ENCODE peak calls at places on chromosomes 12 and 14, in four cellular contexts. One of them, this sample, is unnamed.

GRCh38 chr12:63802012-63802608 is 22.4 kb downstream of the RXYLT1 start:
- DNase-seq in BJ: no peak
- DNase-seq in transverse colon: no peak
- DNase-seq in fibroblast of lung: peak; percentile 48
- DNase-seq in this sample: peak; percentile 12

GRCh38 chr14:76647699-76648298 is 113.5 kb upstream of the VASH1 start:
- DNase-seq in BJ: no peak
- DNase-seq in transverse colon: peak; percentile 10
- DNase-seq in fibroblast of lung: peak; percentile 64
- DNase-seq in this sample: peak; percentile 42

GRCh38 chr14:104140213-104140462 is 1.8 kb downstream of the KIF26A start:
- DNase-seq in BJ: no peak
- DNase-seq in transverse colon: no peak
- DNase-seq in fibroblast of lung: no peak
- DNase-seq in this sample: no peak

GRCh38 chr14:55819610-55820304 is 239.8 kb downstream of the KTN1 start:
- DNase-seq in BJ: no peak
- DNase-seq in transverse colon: no peak
- DNase-seq in fibroblast of lung: no peak
- DNase-seq in this sample: no peak

GRCh38 chr12:126483145-126484068 is 1418.2 kb downstream of the AACS start:
- DNase-seq in BJ: peak; percentile 13
- DNase-seq in transverse colon: no peak
- DNase-seq in fibroblast of lung: peak; percentile 26
- DNase-seq in this sample: no peak

GRCh38 chr14:89365071-89365801 is 51.8 kb downstream of the FOXN3 start:
- DNase-seq in BJ: no peak
- DNase-seq in transverse colon: peak; percentile 59
- DNase-seq in fibroblast of lung: peak; percentile 15
- DNase-seq in this sample: peak; percentile 73

GRCh38 chr14:92800012-92800411 is 5.9 kb downstream of the GOLGA5 start:
- DNase-seq in BJ: no peak
- DNase-seq in transverse colon: no peak
- DNase-seq in fibroblast of lung: no peak
- DNase-seq in this sample: no peak

GRCh38 chr12:53324113-53324778 is 2.8 kb upstream of the AAAS start:
- DNase-seq in BJ: no peak
- DNase-seq in transverse colon: peak; percentile 53
- DNase-seq in fibroblast of lung: peak; percentile 10
- DNase-seq in this sample: peak; percentile 79

GRCh38 chr12:64039285-64039871 is 182.7 kb downstream of the KICS2 start:
- DNase-seq in BJ: no peak
- DNase-seq in transverse colon: peak; percentile 61
- DNase-seq in fibroblast of lung: peak; percentile 67
- DNase-seq in this sample: no peak

GRCh38 chr12:104505095-104505819 is 48.5 kb downstream of the CHST11 start:
- DNase-seq in BJ: no peak
- DNase-seq in transverse colon: peak; percentile 36
- DNase-seq in fibroblast of lung: no peak
- DNase-seq in this sample: no peak

GRCh38 chr12:49609875-49610154 is 4.4 kb upstream of the FAM186B start:
- DNase-seq in BJ: no peak
- DNase-seq in transverse colon: no peak
- DNase-seq in fibroblast of lung: no peak
- DNase-seq in this sample: no peak

GRCh38 chr12:76943004-76943403 is 64.2 kb upstream of the CSRP2 start:
- DNase-seq in BJ: no peak
- DNase-seq in transverse colon: no peak
- DNase-seq in fibroblast of lung: no peak
- DNase-seq in this sample: no peak

GRCh38 chr12:27013606-27014084 is 539 bp downstream of the TM7SF3 start:
- DNase-seq in BJ: no peak
- DNase-seq in transverse colon: peak; percentile 10
- DNase-seq in fibroblast of lung: peak; percentile 48
- DNase-seq in this sample: no peak

GRCh38 chr12:28443337-28443736 is 253.1 kb downstream of the CCDC91 start:
- DNase-seq in BJ: no peak
- DNase-seq in transverse colon: no peak
- DNase-seq in fibroblast of lung: no peak
- DNase-seq in this sample: no peak

GRCh38 chr12:19894049-19894448 is 454.8 kb downstream of the AEBP2 start:
- DNase-seq in BJ: no peak
- DNase-seq in transverse colon: no peak
- DNase-seq in fibroblast of lung: peak; percentile 21
- DNase-seq in this sample: no peak

GRCh38 chr14:79834856-79835255 is 376.4 kb downstream of the DIO2 start:
- DNase-seq in BJ: no peak
- DNase-seq in transverse colon: no peak
- DNase-seq in fibroblast of lung: no peak
- DNase-seq in this sample: no peak

GRCh38 chr12:53077030-53077429 is 2.2 kb downstream of the SPRYD3 start:
- DNase-seq in BJ: no peak
- DNase-seq in transverse colon: no peak
- DNase-seq in fibroblast of lung: no peak
- DNase-seq in this sample: no peak

GRCh38 chr12:121089031-121089812 is 43.5 kb upstream of the P2RX7 start:
- DNase-seq in BJ: no peak
- DNase-seq in transverse colon: peak; percentile 44
- DNase-seq in fibroblast of lung: no peak
- DNase-seq in this sample: no peak

GRCh38 chr12:8950702-8951478 is 1.4 kb upstream of the M6PR start:
- DNase-seq in BJ: no peak
- DNase-seq in transverse colon: no peak
- DNase-seq in fibroblast of lung: no peak
- DNase-seq in this sample: no peak

GRCh38 chr14:64114166-64114565 is 180.0 kb downstream of the ESR2 start:
- DNase-seq in BJ: no peak
- DNase-seq in transverse colon: no peak
- DNase-seq in fibroblast of lung: peak; percentile 27
- DNase-seq in this sample: no peak

GRCh38 chr14:89973234-89973823 is 17.6 kb downstream of the TDP1 start:
- DNase-seq in BJ: no peak
- DNase-seq in transverse colon: peak; percentile 55
- DNase-seq in fibroblast of lung: peak; percentile 72
- DNase-seq in this sample: peak; percentile 42

GRCh38 chr12:15116073-15116472 is 105.1 kb downstream of the RERG start:
- DNase-seq in BJ: no peak
- DNase-seq in transverse colon: no peak
- DNase-seq in fibroblast of lung: peak; percentile 1
- DNase-seq in this sample: no peak

GRCh38 chr14:61269321-61270083 is 11.6 kb downstream of the TMEM30B start:
- DNase-seq in BJ: no peak
- DNase-seq in transverse colon: peak; percentile 83
- DNase-seq in fibroblast of lung: peak; percentile 73
- DNase-seq in this sample: peak; percentile 77

GRCh38 chr12:16603916-16604575 is 1.9 kb downstream of the LMO3 start:
- DNase-seq in BJ: no peak
- DNase-seq in transverse colon: no peak
- DNase-seq in fibroblast of lung: peak; percentile 18
- DNase-seq in this sample: no peak

GRCh38 chr14:36520601-36521525 is 831 bp upstream of the NKX2-1 start:
- DNase-seq in BJ: no peak
- DNase-seq in transverse colon: peak; percentile 30
- DNase-seq in fibroblast of lung: peak; percentile 11
- DNase-seq in this sample: no peak

GRCh38 chr14:63542231-63542999 is 762 bp downstream of the PPP2R5E start:
- DNase-seq in BJ: no peak
- DNase-seq in transverse colon: peak; percentile 36
- DNase-seq in fibroblast of lung: no peak
- DNase-seq in this sample: no peak

DNA sequence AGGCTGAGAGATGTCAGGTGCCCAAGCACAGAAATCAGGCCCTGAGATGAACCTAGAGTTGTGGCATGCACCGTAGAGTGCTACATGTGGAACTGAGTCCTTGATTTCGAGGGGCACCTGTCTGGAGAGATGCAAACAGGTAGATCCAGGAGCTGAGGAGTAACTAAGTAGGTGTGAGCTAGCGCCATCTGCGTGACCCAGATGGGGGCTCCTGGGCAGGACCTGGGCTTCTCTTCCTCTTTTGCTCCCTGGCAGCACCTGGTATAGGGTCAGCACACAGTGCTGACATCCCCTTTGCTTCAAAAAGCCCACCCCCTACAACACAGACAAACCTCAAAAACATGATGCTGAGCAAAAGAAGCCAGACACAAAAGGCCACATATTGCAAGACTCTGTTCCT is 65.8 kb downstream of the PITPNM2 start:
- DNase-seq in BJ: no peak
- DNase-seq in transverse colon: no peak
- DNase-seq in fibroblast of lung: no peak
- DNase-seq in this sample: no peak
- H3K4me3 ChIP-seq in BJ: no peak overlapping the region
- H3K4me3 ChIP-seq in transverse colon: no peak overlapping the region
- H3K4me3 ChIP-seq in fibroblast of lung: no peak overlapping the region
- H3K4me3 ChIP-seq in this sample: no peak overlapping the region

GRCh38 chr12:47940773-47941474 is 22.5 kb upstream of the TMEM106C start:
- DNase-seq in BJ: no peak
- DNase-seq in transverse colon: no peak
- DNase-seq in fibroblast of lung: no peak
- DNase-seq in this sample: no peak

GRCh38 chr12:47941475-47942326 is 21.7 kb upstream of the TMEM106C start:
- DNase-seq in BJ: no peak
- DNase-seq in transverse colon: no peak
- DNase-seq in fibroblast of lung: no peak
- DNase-seq in this sample: no peak

GRCh38 chr12:47943492-47944359 is 19.7 kb upstream of the TMEM106C start:
- DNase-seq in BJ: no peak
- DNase-seq in transverse colon: peak; percentile 93
- DNase-seq in fibroblast of lung: no peak
- DNase-seq in this sample: no peak

GRCh38 chr12:47944685-47945340 is 18.6 kb upstream of the TMEM106C start:
- DNase-seq in BJ: no peak
- DNase-seq in transverse colon: no peak
- DNase-seq in fibroblast of lung: no peak
- DNase-seq in this sample: no peak

DNA sequence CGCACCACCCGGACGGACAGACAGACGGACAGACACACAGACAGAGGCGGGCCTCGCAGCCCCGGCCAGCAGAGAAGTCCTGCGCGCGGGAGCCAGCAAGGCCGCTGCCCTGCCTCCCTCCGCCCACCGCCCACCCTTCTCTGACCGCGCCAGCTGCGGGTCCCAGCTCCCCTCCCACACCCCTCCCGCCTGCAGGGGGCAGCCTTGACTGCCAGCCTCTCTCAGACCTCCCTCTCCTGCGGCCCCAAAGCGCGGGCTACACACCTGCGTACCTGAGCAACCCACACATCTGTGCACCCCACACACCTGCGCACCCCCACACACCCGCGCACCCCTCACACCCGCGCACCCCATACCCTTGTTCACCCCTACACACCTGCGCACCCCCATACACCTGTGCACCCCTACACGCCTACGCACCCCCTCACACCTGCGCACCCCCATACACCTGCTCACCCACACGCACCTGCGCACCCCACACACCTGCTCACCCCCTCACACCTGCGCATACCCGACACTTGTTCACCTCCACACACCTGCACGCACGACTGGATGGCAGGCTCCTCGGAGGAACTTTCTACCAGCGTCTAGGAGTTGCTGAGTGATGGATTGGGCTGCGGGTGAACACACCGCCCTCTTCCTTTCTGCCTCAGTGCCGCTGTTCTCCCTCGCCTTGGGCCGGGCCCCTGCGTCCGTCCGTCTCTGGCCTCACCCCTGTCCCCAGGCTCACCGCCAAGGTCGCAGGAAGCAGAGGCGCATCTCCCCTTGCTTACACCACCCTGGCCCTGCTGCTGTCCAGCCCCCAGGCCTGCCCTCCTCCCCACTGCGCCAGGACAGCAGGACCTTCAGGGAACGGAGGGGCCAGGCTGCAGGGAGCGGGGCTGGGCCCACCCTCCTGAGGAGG is 20.8 kb upstream of the TMEM106C start:
- DNase-seq in BJ: no peak
- DNase-seq in transverse colon: no peak
- DNase-seq in fibroblast of lung: no peak
- DNase-seq in this sample: no peak
- H3K4me3 ChIP-seq in BJ: no peak overlapping the region
- H3K4me3 ChIP-seq in transverse colon: no peak overlapping the region
- H3K4me3 ChIP-seq in fibroblast of lung: no peak overlapping the region
- H3K4me3 ChIP-seq in this sample: no peak overlapping the region

DNA sequence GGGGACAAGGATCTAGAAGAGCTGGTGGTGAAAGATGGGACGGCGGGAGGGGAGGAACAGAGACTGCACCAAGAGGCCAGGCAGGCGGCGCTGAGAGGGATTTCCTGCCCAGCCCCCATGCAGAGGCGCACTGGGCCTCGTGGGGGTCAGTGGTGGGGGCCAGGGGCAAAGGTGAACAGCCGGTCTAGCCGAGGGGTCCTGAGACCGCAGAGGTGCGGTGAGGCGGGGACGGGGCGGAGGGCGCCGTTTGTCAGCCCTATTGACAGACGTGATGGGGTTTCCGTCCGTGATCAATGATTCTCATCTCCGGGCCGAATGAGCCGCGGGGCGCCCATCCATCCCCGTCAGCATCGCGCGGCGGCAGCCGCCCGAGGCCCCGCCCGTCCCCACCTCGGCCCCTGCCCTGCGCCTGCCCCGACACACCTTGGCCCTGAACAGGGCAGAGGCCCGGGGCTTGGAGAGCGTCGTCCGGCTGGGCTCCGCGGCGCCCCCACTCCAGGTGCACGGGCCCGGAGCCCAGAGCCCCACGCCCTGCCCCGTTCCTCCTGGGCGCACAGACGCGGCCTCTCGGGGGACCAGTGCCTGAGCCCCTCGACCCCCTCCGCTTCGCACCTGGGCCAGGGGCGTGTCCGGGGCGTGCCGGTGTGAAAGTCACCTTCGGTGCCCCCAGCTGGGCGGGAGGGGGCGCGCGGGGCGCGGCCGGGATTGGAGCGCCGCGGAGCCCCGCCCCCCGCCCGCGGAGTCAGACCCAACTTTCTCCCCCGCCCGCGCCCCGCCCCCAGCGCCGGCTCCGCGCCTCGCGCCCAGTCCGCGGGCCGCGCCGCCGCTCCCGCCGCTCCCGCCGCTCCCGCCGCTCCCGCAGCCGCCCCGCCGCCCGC is at the start of gene NXPH4:
- DNase-seq in BJ: no peak
- DNase-seq in transverse colon: peak; percentile 54
- DNase-seq in fibroblast of lung: no peak
- DNase-seq in this sample: no peak
- H3K4me3 ChIP-seq in BJ: peak within 1 kb of the TSS; percentile 55
- H3K4me3 ChIP-seq in transverse colon: peak within 1 kb of the TSS; percentile 18
- H3K4me3 ChIP-seq in fibroblast of lung: peak within 1 kb of the TSS; percentile 25
- H3K4me3 ChIP-seq in this sample: peak within 1 kb of the TSS; percentile 48

DNA sequence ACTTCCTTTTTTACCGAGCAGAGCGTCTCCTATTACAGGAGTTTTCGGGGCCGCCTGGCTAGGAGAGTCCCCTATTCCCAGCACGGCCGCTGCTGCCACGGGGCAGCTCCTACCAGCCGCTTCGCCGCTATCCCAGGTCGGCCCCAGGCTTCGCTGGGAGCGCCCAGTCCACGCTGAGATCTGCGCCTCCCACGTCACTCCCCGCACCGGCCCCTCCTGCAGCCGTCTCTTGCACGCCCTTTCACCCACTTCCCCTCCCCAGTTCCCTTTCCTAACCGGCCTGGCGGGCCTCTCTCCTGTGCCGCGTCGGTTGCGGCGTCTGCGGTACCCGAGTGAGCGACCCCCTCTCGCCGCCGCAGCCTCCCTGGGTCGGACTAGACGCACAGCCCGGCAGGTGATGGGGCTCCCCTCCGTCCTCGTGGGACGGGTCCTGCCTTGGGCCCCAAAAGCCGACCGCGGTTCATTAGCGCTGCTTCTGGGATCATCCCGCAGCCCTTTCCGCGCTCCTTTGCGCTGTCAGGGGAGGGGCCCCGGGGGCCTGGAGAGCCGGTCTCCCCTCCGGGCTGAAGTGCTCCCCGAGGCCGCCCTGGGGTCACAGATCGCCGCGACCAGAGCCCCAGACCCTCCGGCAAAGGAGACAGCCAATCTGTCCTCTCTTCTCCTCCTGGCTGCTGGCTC is 1318.4 kb downstream of the TMEM121 start:
- DNase-seq in BJ: no peak
- DNase-seq in transverse colon: peak; percentile 90
- DNase-seq in fibroblast of lung: no peak
- DNase-seq in this sample: peak; percentile 70
- H3K4me3 ChIP-seq in BJ: no peak overlapping the region
- H3K4me3 ChIP-seq in transverse colon: peak overlapping the region; percentile 35
- H3K4me3 ChIP-seq in fibroblast of lung: no peak overlapping the region
- H3K4me3 ChIP-seq in this sample: peak overlapping the region; percentile 71